ENCODE peak calls at places on chromosomes 16 and 17, in six cellular contexts. Z is CD8-positive, alpha-beta memory T cell; F is cardiac muscle cell; X is nucleus accumbens; O is stimulated activated naive CD8-positive, alpha-beta T cell treated with anti-CD3 and anti-CD28 coated beads, Interleukin-15, amount 100 ng/mL, for 72 hours; N is T-helper 2 cell treated with Interferon-gamma antibody and Interleukin-4, amounts not matched to agents 5 μg/mL and 100 μg/mL, for 36 hours. B is an unnamed sample.

GRCh38 chr17:50050431-50051032 is 5.4 kb upstream of the ITGA3 start:
- DNase-seq in Z (no peak), F (no peak), X (no peak), O (no peak), N (no peak), B (no peak)

GRCh38 chr16:57620316-57621231 is 7.9 kb upstream of the ADGRG1 start:
- DNase-seq in Z (no peak), F (no peak), X (no peak), O (no peak), N (no peak), B (no peak)

GRCh38 chr17:75774988-75775668 is 9.5 kb upstream of the UNK start:
- DNase-seq in Z (no peak), F (no peak), X (no peak), O (peak; percentile 32), N (no peak), B (no peak)

GRCh38 chr17:50181155-50181554 is 15.3 kb downstream of the SGCA start:
- DNase-seq in Z (no peak), F (no peak), X (no peak), O (no peak), N (no peak), B (no peak)

GRCh38 chr17:19418312-19418992 is 7.4 kb downstream of the RNF112 start:
- DNase-seq in Z (no peak), F (no peak), X (no peak), O (no peak), N (peak; percentile 6), B (peak; percentile 51)

GRCh38 chr17:58052951-58053715 is 30.1 kb upstream of the DYNLL2 start:
- DNase-seq in Z (no peak), F (no peak), X (peak; percentile 12), O (no peak), N (no peak), B (no peak)

GRCh38 chr16:2523801-2524231 is 3.6 kb downstream of the AMDHD2 start:
- DNase-seq in Z (no peak), F (no peak), X (no peak), O (no peak), N (no peak), B (no peak)

GRCh38 chr16:11350531-11351335 is 5.5 kb downstream of the RMI2 start:
- DNase-seq in Z (no peak), F (no peak), X (no peak), O (no peak), N (no peak), B (peak; percentile 77)

GRCh38 chr17:46832945-46833839 is 14.7 kb upstream of the WNT3 start:
- DNase-seq in Z (no peak), F (peak; percentile 48), X (no peak), O (no peak), N (no peak), B (peak; percentile 82)

GRCh38 chr16:83781-84615 is 6.0 kb downstream of the MPG start:
- DNase-seq in Z (no peak), F (no peak), X (no peak), O (no peak), N (no peak), B (no peak)

GRCh38 chr17:56548661-56549060 is 44.8 kb upstream of the NOG start:
- DNase-seq in Z (no peak), F (no peak), X (no peak), O (no peak), N (no peak), B (no peak)

GRCh38 chr17:75504347-75505151 is 10.8 kb downstream of the CASKIN2 start:
- DNase-seq in Z (peak; percentile 34), F (peak; percentile 35), X (no peak), O (peak; percentile 42), N (no peak), B (no peak)

GRCh38 chr17:45677770-45678169 is 106.3 kb upstream of the CRHR1 start:
- DNase-seq in Z (no peak), F (no peak), X (no peak), O (no peak), N (no peak), B (no peak)

GRCh38 chr17:70138309-70138865 is 30.9 kb upstream of the KCNJ2 start:
- DNase-seq in Z (no peak), F (no peak), X (no peak), O (no peak), N (no peak), B (peak; percentile 32)

GRCh38 chr17:22268214-22268911 is 576.0 kb downstream of the KCNJ18 start:
- DNase-seq in Z (no peak), F (no peak), X (no peak), O (no peak), N (no peak), B (no peak)

GRCh38 chr16:1688807-1689560 is 10.9 kb downstream of the JPT2 start:
- DNase-seq in Z (no peak), F (no peak), X (no peak), O (no peak), N (no peak), B (no peak)

GRCh38 chr17:15893333-15894024 is 51.5 kb upstream of the ADORA2B start:
- DNase-seq in Z (no peak), F (peak; percentile 31), X (no peak), O (no peak), N (no peak), B (no peak)

GRCh38 chr16:56874800-56875199 is 9.8 kb downstream of the SLC12A3 start:
- DNase-seq in Z (no peak), F (peak; percentile 35), X (no peak), O (no peak), N (no peak), B (peak; percentile 32)

GRCh38 chr17:28345420-28346198 is 10.0 kb downstream of the TNFAIP1 start:
- DNase-seq in Z (no peak), F (no peak), X (no peak), O (no peak), N (no peak), B (no peak)

GRCh38 chr17:4920351-4921048 is 11.6 kb upstream of the GP1BA start:
- DNase-seq in Z (no peak), F (no peak), X (no peak), O (no peak), N (no peak), B (no peak)

GRCh38 chr16:50021509-50021908 is 3.5 kb upstream of the CNEP1R1 start:
- DNase-seq in Z (no peak), F (peak; percentile 52), X (no peak), O (no peak), N (no peak), B (peak; percentile 10)

GRCh38 chr17:66542183-66542966 is 240.0 kb downstream of the PRKCA start:
- DNase-seq in Z (no peak), F (no peak), X (no peak), O (no peak), N (peak; percentile 33), B (no peak)

GRCh38 chr17:31093866-31094599 is 744 bp upstream of the NF1 start:
- DNase-seq in Z (no peak), F (no peak), X (no peak), O (no peak), N (no peak), B (no peak)

B was measured in AG08395.